ENCODE peak calls at places on chromosomes 2 and 18, in nine cellular contexts. W, J, L, Y, K, D, T, O and C are unnamed samples.

GRCh38 chr2:197852127-197852526 is 47.7 kb downstream of the PLCL1 start:
- DNase-seq in K (peak; percentile 38), T (no peak), W (peak; percentile 70), Y (no peak), L (no peak), O (no peak), J (no peak), D (no peak), C (no peak)

GRCh38 chr2:127398239-127398590 is 10.4 kb upstream of the MAP3K2 start:
- DNase-seq in L (peak; percentile 98), D (peak; percentile 81), T (peak; percentile 87), O (no peak), K (peak; percentile 89), W (peak; percentile 51), J (peak; percentile 93), Y (peak; percentile 96), C (peak; percentile 96)

GRCh38 chr2:178502751-178503150 is 22.5 kb downstream of the PLEKHA3 start:
- DNase-seq in D (no peak), T (no peak), Y (no peak), L (no peak), O (no peak), J (no peak), K (no peak), W (no peak), C (no peak)

GRCh38 chr2:37711308-37711731 is 39.9 kb upstream of the CDC42EP3 start:
- DNase-seq in K (no peak), D (no peak), L (peak; percentile 92), T (no peak), O (no peak), J (peak; percentile 98), Y (peak; percentile 85), W (no peak), C (peak; percentile 23)

GRCh38 chr2:95266781-95267430 is 7.3 kb upstream of the PROM2 start:
- DNase-seq in T (no peak), K (no peak), D (peak; percentile 40), L (no peak), Y (no peak), O (no peak), J (no peak), W (no peak), C (peak; percentile 35)

GRCh38 chr2:75482398-75482797 is 78.3 kb downstream of the EVA1A start:
- DNase-seq in W (no peak), O (no peak), D (no peak), L (no peak), K (no peak), Y (no peak), T (no peak), J (no peak), C (no peak)

GRCh38 chr18:63924551-63924950 is 16.8 kb downstream of the SERPINB10 start:
- DNase-seq in L (peak; percentile 67), K (no peak), D (no peak), W (no peak), T (no peak), Y (no peak), O (no peak), J (peak; percentile 19), C (no peak)

GRCh38 chr2:29715655-29716054 is 205.7 kb downstream of the ALK start:
- DNase-seq in O (no peak), T (no peak), J (no peak), D (no peak), L (no peak), Y (no peak), W (no peak), K (no peak), C (no peak)

GRCh38 chr2:30466216-30466615 is 19.2 kb downstream of the LCLAT1 start:
- DNase-seq in D (no peak), L (no peak), Y (no peak), T (no peak), K (no peak), W (no peak), O (no peak), J (no peak), C (no peak)

GRCh38 chr2:80078290-80079036 is 226.1 kb downstream of the LRRTM1 start:
- DNase-seq in D (no peak), Y (no peak), J (no peak), K (no peak), T (no peak), O (no peak), W (no peak), L (no peak), C (no peak)

GRCh38 chr2:15952451-15953142 is 12.2 kb downstream of the MYCN start:
- DNase-seq in T (no peak), K (no peak), O (no peak), D (no peak), Y (no peak), L (no peak), W (no peak), J (no peak), C (no peak)

GRCh38 chr2:20198001-20198400 is 26.9 kb downstream of the SDC1 start:
- DNase-seq in K (peak; percentile 25), J (no peak), T (peak; percentile 57), D (peak; percentile 93), Y (no peak), O (no peak), W (no peak), L (no peak), C (no peak)

GRCh38 chr18:51097046-51097822 is 67.2 kb downstream of the SMAD4 start:
- DNase-seq in D (no peak), O (no peak), J (no peak), T (no peak), W (no peak), L (no peak), K (no peak), Y (no peak), C (no peak)

GRCh38 chr2:233851169-233851568 is 3.2 kb downstream of the HJURP start:
- DNase-seq in J (no peak), W (no peak), D (no peak), L (no peak), K (no peak), O (no peak), T (no peak), Y (no peak), C (no peak)

GRCh38 chr2:44430340-44430739 is 68.6 kb downstream of the CAMKMT start:
- DNase-seq in Y (no peak), D (no peak), O (no peak), J (no peak), L (no peak), T (no peak), W (no peak), K (no peak), C (no peak)

GRCh38 chr2:229798446-229799147 is 84.2 kb upstream of the DNER start:
- DNase-seq in D (no peak), L (no peak), J (peak; percentile 51), T (no peak), K (no peak), O (no peak), Y (no peak), W (no peak), C (no peak)
- H3K27ac ChIP-seq in D (no peak overlapping the region), L (no peak overlapping the region), J (no peak overlapping the region), T (no peak overlapping the region), K (no peak overlapping the region), O (no peak overlapping the region), Y (no peak overlapping the region), W (peak overlapping the region; percentile 18), C (no peak overlapping the region)

DNA sequence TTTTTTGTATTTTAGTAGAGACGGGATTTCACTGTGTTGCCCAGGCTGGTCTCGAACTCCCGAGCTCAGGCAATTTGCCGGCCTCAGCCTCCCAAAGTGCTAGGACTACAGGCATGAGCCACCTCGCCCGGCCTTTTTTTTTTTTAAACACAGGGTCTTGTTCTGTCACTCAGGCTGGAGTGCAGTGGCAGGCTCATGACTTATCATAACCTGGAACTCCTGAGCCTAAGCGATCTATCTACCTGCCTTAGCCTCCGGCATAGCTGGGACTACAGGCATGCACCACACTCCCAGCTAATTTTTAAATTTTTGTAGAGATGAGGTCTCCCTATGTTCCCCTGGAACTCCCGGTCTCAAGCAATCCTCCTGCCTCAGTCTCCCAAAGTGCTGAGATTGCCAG is 1.4 kb upstream of the ITGAV start:
- DNase-seq in Y (no peak), O (no peak), K (no peak), W (no peak), J (no peak), T (no peak), L (no peak), D (no peak), C (no peak)
- H3K4me3 ChIP-seq in Y (no peak overlapping the region), O (no peak overlapping the region), K (no peak overlapping the region), W (no peak overlapping the region), J (no peak overlapping the region), T (no peak overlapping the region), L (no peak overlapping the region), D (no peak overlapping the region), C (no peak overlapping the region)

DNA sequence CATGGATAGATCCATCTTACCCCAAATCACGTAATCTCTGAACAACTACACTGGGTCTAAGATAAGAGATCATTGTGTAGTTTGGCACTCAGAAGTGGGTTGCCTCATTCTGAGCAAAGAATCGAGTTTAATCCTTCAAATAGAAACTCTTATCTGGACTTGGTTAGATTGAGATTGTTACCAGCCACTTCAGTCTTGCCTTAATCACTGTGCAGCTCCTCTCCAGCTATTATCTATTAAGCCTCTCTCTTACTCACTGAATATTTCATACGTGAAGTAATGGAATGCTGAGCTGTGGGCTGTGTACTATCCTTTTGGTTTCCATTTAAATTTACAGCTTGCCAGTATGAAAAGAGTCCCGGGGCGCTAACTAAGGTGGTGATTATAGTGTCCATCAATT is 65.6 kb upstream of the NCKAP5 start:
- DNase-seq in K (no peak), L (peak; percentile 86), T (no peak), J (peak; percentile 96), Y (peak; percentile 88), D (no peak), W (no peak), O (no peak), C (no peak)
- H3K27ac ChIP-seq in K (no peak overlapping the region), L (peak overlapping the region; percentile 43), T (no peak overlapping the region), J (no peak overlapping the region), Y (peak overlapping the region; percentile 79), D (no peak overlapping the region), W (peak overlapping the region; percentile 46), O (no peak overlapping the region), C (no peak overlapping the region)

DNA sequence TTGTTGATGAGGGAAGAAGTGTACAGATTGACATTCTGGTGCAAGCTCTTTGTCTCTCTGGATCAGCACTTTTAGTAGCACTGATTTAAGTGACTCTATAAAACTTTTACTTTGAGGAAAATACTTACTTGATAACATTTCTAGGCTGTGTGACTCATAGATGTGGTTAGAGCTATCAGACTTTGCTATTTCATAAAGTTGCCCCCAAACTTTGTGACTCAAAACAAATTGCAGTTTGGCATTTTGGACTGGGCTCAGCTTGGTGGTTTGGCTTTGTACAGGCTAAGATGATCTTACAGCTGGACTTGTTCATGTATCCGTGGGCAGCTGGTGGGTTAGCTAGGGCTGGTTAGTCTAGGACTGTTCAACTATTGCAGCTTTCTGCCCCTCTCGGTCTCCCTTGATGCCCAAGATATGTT is 42.1 kb upstream of the GLS start:
- DNase-seq in Y (peak; percentile 74), K (no peak), L (peak; percentile 85), W (no peak), O (no peak), D (no peak), T (no peak), J (peak; percentile 96), C (no peak)
- H3K4me3 ChIP-seq in Y (no peak overlapping the region), K (no peak overlapping the region), L (peak overlapping the region; percentile 45), W (no peak overlapping the region), O (no peak overlapping the region), D (no peak overlapping the region), T (no peak overlapping the region), J (no peak overlapping the region), C (no peak overlapping the region)